ENCODE peak calls at places on chromosome 20, in five cellular contexts. F is NT2/D1; G is naive thymus-derived CD4-positive, alpha-beta T cell; D is aorta; T is CD8-positive, alpha-beta T cell. P is an unnamed sample. For H3K4me1, the result is how much of the 10 kb centered on the place peaks cover.

GRCh38 chr20:39576786-39577185 is 614.6 kb downstream of the DHX35 start:
- DNase-seq in G (no peak), T (no peak), D (no peak), F (no peak), P (no peak)

GRCh38 chr20:23988561-23988960 is at the start of gene GGTLC1:
- DNase-seq in G (no peak), F (no peak), D (no peak), T (no peak), P (no peak)

GRCh38 chr20:13009682-13010406 is 1.1 kb downstream of the SPTLC3 start:
- DNase-seq in T (no peak), D (no peak), G (peak), F (no peak), P (peak)

GRCh38 chr20:23146111-23146640 is 60.1 kb upstream of the CD93 start:
- DNase-seq in D (no peak), T (no peak), G (no peak), F (no peak), P (no peak)

GRCh38 chr20:25279403-25279802 is 31.5 kb downstream of the PYGB start:
- DNase-seq in G (no peak), F (no peak), D (peak), T (no peak), P (no peak)

GRCh38 chr20:56715309-56715708 is 86.2 kb downstream of the TFAP2C start:
- DNase-seq in F (no peak), T (no peak), G (no peak), D (no peak), P (no peak)

GRCh38 chr20:61436268-61436667 is 184.2 kb downstream of the CDH4 start:
- DNase-seq in F (no peak), T (no peak), D (no peak), G (no peak), P (no peak)

GRCh38 chr20:35146299-35146921 is 726 bp downstream of the EDEM2 start:
- DNase-seq in F (peak), T (no peak), G (peak), D (peak), P (no peak)

GRCh38 chr20:49320460-49320859 is 42.6 kb upstream of the ZNFX1 start:
- DNase-seq in T (no peak), F (peak), G (no peak), D (no peak), P (peak)

GRCh38 chr20:57656821-57657536 is 36.8 kb upstream of the ZBP1 start:
- DNase-seq in G (no peak), T (no peak), D (peak), F (no peak), P (no peak)

GRCh38 chr20:40251284-40251932 is 437.6 kb downstream of the MAFB start:
- DNase-seq in T (no peak), F (peak), D (no peak), G (no peak), P (peak)

GRCh38 chr20:53503517-53503919 is 90.1 kb downstream of the ZNF217 start:
- DNase-seq in D (no peak), T (no peak), G (no peak), F (no peak), P (no peak)

GRCh38 chr20:59028812-59029211 is 3.3 kb downstream of the ATP5F1E start:
- DNase-seq in T (no peak), F (peak), G (no peak), D (no peak), P (no peak)
- H3K4me1 ChIP-seq in T (half or more), F (under half), G (under half), D (under half), P (under half)

GRCh38 chr20:43987531-43987930 is 72.9 kb downstream of the TOX2 start:
- DNase-seq in G (no peak), D (no peak), T (no peak), F (no peak), P (no peak)
- H3K4me1 ChIP-seq in G (under half), D (under half), T (under half), F (under half), P (under half)

GRCh38 chr20:36848078-36848660 is 27.8 kb upstream of the TLDC2 start:
- DNase-seq in G (no peak), F (no peak), T (no peak), D (no peak), P (no peak)
- H3K4me1 ChIP-seq in G (under half), F (under half), T (under half), D (under half), P (under half)

DNA sequence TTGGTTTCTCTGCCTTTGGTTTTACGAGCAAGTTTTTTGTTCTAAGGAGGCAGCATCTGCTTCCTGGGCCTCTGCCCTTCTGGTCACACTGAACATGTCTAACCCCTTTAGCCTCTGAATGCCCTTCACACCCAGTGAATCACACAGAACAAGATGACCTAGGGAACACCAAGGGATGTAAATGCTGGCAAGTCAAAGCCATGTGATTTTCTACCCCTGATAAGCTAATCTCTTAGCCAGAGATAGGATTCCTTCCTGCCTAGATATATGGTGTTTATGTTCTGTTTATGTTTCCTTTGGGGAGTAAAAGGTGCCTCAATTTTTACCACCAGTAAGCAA is 7.2 kb upstream of the BPIFB6 start:
- DNase-seq in F (no peak), G (no peak), D (no peak), T (no peak), P (no peak)
- H3K4me1 ChIP-seq in F (under half), G (under half), D (under half), T (under half), P (under half)

GRCh38 chr20:63232235-63233060 is 3.3 kb upstream of the BIRC7 start:
- DNase-seq in T (no peak), F (no peak), G (no peak), D (no peak), P (no peak)

GRCh38 chr20:63233061-63233344 is 2.7 kb upstream of the BIRC7 start:
- DNase-seq in D (no peak), T (no peak), F (no peak), G (no peak), P (no peak)

GRCh38 chr20:63235399-63235983 is at the start of gene BIRC7:
- DNase-seq in T (no peak), G (no peak), F (no peak), D (no peak), P (no peak)

GRCh38 chr20:63234693-63235398 is 859 bp upstream of the BIRC7 start:
- DNase-seq in D (no peak), F (no peak), G (no peak), T (no peak), P (peak)

GRCh38 chr20:63233924-63234323 is 1.8 kb upstream of the BIRC7 start:
- DNase-seq in D (no peak), T (no peak), F (no peak), G (no peak), P (no peak)
- H3K4me1 ChIP-seq in D (under half), T (under half), F (half or more), G (under half), P (under half)

GRCh38 chr20:3896853-3897252 is 7.7 kb downstream of the PANK2 start:
- DNase-seq in T (no peak), D (no peak), F (no peak), G (no peak), P (peak)
- H3K4me1 ChIP-seq in T (half or more), D (under half), F (under half), G (half or more), P (under half)

DNA sequence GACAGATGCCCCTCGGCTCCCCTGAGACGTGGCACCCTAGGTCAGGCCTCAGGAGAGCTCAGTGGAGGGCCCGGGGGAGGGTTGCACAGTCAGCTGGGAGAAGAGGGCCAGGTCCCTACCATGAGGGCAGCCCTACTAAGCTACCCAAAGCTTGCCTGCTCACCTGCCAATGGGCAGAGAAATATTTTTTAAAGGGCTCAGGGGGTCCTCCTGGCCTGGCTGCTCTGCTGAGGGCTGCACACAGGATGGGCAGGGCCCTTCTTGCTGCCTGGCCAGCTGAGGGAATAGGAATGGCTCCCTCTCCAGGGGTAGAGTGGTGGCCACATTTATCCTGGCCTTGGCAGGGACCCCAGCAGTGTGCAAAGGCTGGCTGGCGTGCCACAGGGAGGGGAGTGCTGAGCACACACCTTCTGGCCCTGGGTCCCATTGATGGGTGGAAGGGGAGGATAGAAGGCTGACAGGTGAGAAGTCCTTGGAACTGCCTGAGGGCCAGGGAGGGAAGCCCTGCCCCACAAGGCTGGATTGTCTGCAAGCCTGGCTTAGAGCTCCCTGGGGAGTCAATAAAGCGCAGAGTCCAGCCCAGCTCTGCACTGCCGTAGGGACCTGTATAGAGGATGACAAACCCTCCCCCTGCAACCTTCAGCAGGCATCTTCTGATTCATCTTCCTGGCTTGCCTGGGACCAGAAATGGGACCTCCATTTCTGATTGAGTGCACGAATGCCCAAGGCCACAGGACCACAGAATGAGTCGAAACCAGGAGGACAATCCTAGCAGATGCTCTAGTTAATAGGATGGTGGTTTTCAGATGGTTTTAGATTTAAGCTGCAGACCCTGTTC is 62.1 kb downstream of the NOL4L start:
- DNase-seq in D (no peak), G (no peak), T (no peak), F (no peak), P (no peak)
- H3K4me1 ChIP-seq in D (under half), G (under half), T (half or more), F (under half), P (under half)

DNA sequence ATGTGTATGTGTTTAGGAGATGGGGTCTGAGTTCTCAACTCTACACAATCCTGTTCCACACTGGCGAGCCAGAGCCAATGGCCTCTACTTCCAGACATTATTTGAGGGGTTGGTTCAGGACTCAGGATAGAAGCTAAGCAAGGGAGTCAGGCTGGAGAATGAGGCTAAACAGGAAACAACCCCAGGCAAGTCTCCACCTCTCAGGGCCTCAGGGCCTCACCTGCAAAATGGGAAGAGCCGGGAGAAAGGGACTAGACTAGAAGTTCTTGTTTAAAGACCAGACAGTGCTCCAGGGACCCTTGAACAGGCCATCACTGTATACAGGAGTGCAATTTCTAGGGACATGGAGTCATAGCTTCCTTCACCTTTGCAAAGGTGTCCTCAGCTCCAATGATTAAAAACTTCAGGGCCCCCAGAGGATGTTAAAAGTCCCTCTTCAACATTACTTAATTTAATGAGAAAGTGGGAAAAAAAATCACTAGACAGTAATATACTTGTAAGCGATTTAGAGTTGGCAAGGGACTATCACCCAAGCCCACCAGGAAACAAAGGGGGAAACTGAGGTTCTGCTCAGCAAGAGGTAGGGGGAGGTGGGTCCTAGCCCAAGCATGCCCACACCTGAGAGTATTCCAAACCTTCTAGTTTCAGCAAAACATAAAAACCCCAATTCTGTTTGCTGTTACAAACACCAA is 41.7 kb downstream of the ZMYND8 start:
- DNase-seq in D (peak), T (no peak), G (no peak), F (no peak), P (no peak)
- H3K4me1 ChIP-seq in D (under half), T (under half), G (under half), F (under half), P (under half)

DNA sequence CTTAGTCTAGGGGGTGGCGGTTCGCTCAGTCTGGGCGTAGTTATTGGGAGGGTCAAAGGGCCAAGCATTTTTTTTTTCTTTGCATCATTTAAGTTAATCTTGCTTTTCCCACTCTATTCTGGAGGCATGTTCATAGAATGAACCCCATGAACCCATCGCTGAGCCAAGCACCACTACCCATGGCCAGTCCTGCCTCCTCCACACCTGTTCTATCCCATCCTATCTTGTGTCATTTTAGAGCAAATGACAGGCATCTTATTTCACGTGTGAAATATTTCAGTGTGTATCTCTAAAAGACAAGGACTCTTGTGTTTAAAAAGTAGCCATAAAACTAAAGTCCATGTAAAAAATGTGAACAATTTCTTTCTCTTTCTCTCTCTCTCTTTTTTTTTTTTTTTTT is 13.9 kb downstream of the SRC start:
- DNase-seq in F (no peak), G (no peak), D (no peak), T (no peak), P (no peak)
- H3K4me1 ChIP-seq in F (under half), G (under half), D (under half), T (under half), P (under half)

GRCh38 chr20:36468149-36469000 is 72.9 kb upstream of the MYL9 start:
- DNase-seq in F (no peak), G (no peak), T (no peak), D (no peak), P (no peak)

GRCh38 chr20:36465109-36466080 is 75.9 kb upstream of the MYL9 start:
- DNase-seq in G (no peak), D (peak), T (peak), F (peak), P (peak)

GRCh38 chr20:36466089-36466488 is 75.2 kb upstream of the MYL9 start:
- DNase-seq in D (no peak), T (no peak), G (no peak), F (no peak), P (no peak)

GRCh38 chr20:36469973-36470372 is 71.3 kb upstream of the MYL9 start:
- DNase-seq in T (no peak), G (no peak), F (no peak), D (no peak), P (no peak)

GRCh38 chr20:36467076-36467999 is 74.0 kb upstream of the MYL9 start:
- DNase-seq in F (no peak), D (peak), T (peak), G (peak), P (peak)
- H3K4me1 ChIP-seq in F (under half), D (under half), T (half or more), G (half or more), P (half or more)

P was measured in small intestine.